ENCODE peak calls at places on chromosomes 12 and 14, in five cellular contexts. T is neural progenitor cell, M is fibroblast of lung, O is astrocyte, N is psoas muscle. F is an unnamed sample.

GRCh38 chr14:50791201-50791600 is 39.8 kb downstream of the NIN start:
- DNase-seq in T (no peak), M (no peak), O (no peak), N (no peak), F (no peak)

GRCh38 chr12:14948672-14949071 is 10.3 kb upstream of the ERP27 start:
- DNase-seq in T (no peak), M (peak; percentile 87), O (peak; percentile 85), N (no peak), F (no peak)

GRCh38 chr12:105083551-105084105 is 630 bp downstream of the ALDH1L2 start:
- DNase-seq in T (peak; percentile 34), M (peak; percentile 71), O (peak; percentile 63), N (peak; percentile 67), F (no peak)

GRCh38 chr12:123231931-123232330 is 1.0 kb downstream of the MPHOSPH9 start:
- DNase-seq in T (peak; percentile 27), M (no peak), O (no peak), N (no peak), F (no peak)

GRCh38 chr12:122747224-122748175 is 5.1 kb upstream of the DENR start:
- DNase-seq in T (no peak), M (no peak), O (no peak), N (no peak), F (no peak)

GRCh38 chr14:31876741-31877140 is 200.4 kb upstream of the ARHGAP5 start:
- DNase-seq in T (no peak), M (no peak), O (no peak), N (no peak), F (no peak)

GRCh38 chr12:66055837-66056319 is 74.7 kb downstream of the LLPH start:
- DNase-seq in T (no peak), M (no peak), O (no peak), N (no peak), F (no peak)

GRCh38 chr14:51453869-51454268 is 197.8 kb upstream of the FRMD6 start:
- DNase-seq in T (no peak), M (peak; percentile 40), O (no peak), N (no peak), F (no peak)

GRCh38 chr12:93103154-93103553 is 174.1 kb upstream of the EEA1 start:
- DNase-seq in T (no peak), M (no peak), O (no peak), N (no peak), F (no peak)

GRCh38 chr14:64779472-64779871 is 75.2 kb downstream of the PLEKHG3 start:
- DNase-seq in T (no peak), M (no peak), O (no peak), N (no peak), F (no peak)

GRCh38 chr12:51871918-51872688 is 15.8 kb upstream of the ANKRD33 start:
- DNase-seq in T (peak; percentile 28), M (no peak), O (no peak), N (no peak), F (no peak)

GRCh38 chr14:23300687-23301223 is 1.9 kb downstream of the PPP1R3E start:
- DNase-seq in T (peak; percentile 47), M (peak; percentile 20), O (no peak), N (peak; percentile 61), F (no peak)

GRCh38 chr14:33934043-33934750 is 16.7 kb downstream of the EGLN3 start:
- DNase-seq in T (no peak), M (no peak), O (no peak), N (no peak), F (no peak)

GRCh38 chr12:98456583-98457573 is 58.5 kb upstream of the TMPO start:
- DNase-seq in T (peak; percentile 78), M (peak; percentile 72), O (peak; percentile 59), N (peak; percentile 51), F (peak; percentile 73)

GRCh38 chr14:101960225-101960624 is 4.1 kb upstream of the DYNC1H1 start:
- DNase-seq in T (peak; percentile 51), M (no peak), O (no peak), N (no peak), F (no peak)

GRCh38 chr14:49033131-49033530 is 553.0 kb downstream of the RPS29 start:
- DNase-seq in T (no peak), M (no peak), O (no peak), N (no peak), F (no peak)

GRCh38 chr14:105532735-105533141 is 6.4 kb downstream of the TMEM121 start:
- DNase-seq in T (peak; percentile 45), M (peak; percentile 12), O (no peak), N (no peak), F (no peak)

GRCh38 chr14:64878775-64879634 is 702 bp downstream of the SPTB start:
- DNase-seq in T (peak; percentile 37), M (no peak), O (no peak), N (peak; percentile 39), F (no peak)

GRCh38 chr14:73612339-73613045 is at the start of gene ACOT6:
- DNase-seq in T (peak; percentile 90), M (peak; percentile 77), O (peak; percentile 69), N (peak; percentile 72), F (peak; percentile 83)

GRCh38 chr12:54684636-54685630 is 36.8 kb upstream of the DCD start:
- DNase-seq in T (peak; percentile 56), M (no peak), O (no peak), N (no peak), F (no peak)

GRCh38 chr12:89960011-89960507 is 251.4 kb upstream of the ATP2B1 start:
- DNase-seq in T (no peak), M (peak; percentile 44), O (peak; percentile 34), N (no peak), F (no peak)

GRCh38 chr14:67928375-67928774 is 108.8 kb downstream of the RAD51B start:
- DNase-seq in T (no peak), M (no peak), O (no peak), N (no peak), F (no peak)

GRCh38 chr14:104680806-104681688 is 8.4 kb upstream of the INF2 start:
- DNase-seq in T (peak; percentile 52), M (peak; percentile 84), O (peak; percentile 80), N (peak; percentile 55), F (no peak)

GRCh38 chr12:2403221-2403976 is 350.6 kb downstream of the CACNA1C start:
- DNase-seq in T (no peak), M (no peak), O (no peak), N (no peak), F (no peak)

GRCh38 chr12:46268349-46268616 is 560 bp downstream of the SLC38A1 start:
- DNase-seq in T (no peak), M (no peak), O (peak; percentile 6), N (no peak), F (no peak)

DNA sequence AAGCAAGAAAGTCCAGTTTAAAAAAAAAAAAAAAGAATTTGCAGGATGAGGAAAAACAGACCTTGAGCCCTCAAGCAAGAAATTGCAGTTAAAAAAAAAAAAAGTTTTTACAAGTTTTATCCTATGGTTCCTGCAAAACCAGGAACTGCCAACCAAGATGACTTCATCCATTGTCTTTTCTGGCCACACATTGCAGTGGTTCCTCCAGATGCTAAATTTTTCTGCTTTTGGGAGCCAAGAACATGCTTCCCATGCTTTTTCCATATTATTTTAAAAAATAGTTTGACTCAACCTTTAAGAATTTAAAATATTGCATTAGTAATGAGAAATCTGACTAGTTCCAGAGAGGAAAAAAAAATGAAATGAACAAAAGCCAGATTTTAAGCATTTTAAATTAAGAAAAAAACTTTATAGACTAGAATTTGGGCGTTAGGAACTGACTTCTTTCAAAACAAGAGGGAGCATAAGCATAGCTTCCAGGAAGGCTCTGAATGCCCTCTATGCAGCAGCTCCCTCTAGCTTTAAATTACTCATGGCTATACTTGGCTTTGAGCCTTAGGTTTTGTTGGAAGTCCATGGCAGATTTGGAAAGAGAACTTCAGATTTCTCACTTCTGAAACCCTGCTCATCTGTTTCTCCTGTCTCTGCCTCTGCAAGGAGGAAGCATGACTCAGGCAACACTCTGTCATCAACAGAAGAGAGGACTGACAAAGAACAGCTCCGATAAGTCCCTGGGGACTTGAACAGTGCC is 124.5 kb downstream of the GPR65 start:
- DNase-seq in T (no peak), M (peak; percentile 77), O (peak; percentile 69), N (no peak), F (no peak)
- TF ChIP-seq CTCF in T (no peak), M (no peak), O (no peak), N (no peak), F (no peak)

DNA sequence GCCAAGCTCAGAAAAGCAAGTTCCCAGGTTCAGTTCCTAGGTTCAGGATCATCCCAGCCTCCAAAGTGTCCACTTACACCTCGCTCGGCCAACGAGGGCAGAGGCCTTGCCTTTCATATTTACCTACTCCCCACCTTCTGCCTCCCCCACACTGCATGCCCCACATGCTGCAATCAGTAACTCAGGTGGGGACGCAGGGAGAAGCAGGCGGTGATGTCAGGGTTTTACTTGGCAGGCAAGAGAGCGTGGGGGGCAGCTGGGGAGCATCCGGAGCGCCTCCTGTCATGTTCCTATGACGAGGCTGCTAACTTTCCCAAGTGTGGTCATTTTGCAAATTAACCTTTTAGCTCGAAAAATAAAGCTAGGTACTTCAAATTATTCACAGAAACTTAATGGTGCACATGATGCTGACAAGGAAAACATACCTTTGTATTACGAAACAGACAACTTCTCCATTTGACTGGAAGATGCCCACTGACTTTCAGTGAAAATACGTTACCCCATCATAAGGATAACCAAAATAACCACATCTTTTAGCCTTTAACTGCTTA is 53.8 kb downstream of the SETD3 start:
- DNase-seq in T (no peak), M (no peak), O (no peak), N (no peak), F (no peak)
- TF ChIP-seq CTCF in T (no peak), M (no peak), O (no peak), N (no peak), F (no peak)

DNA sequence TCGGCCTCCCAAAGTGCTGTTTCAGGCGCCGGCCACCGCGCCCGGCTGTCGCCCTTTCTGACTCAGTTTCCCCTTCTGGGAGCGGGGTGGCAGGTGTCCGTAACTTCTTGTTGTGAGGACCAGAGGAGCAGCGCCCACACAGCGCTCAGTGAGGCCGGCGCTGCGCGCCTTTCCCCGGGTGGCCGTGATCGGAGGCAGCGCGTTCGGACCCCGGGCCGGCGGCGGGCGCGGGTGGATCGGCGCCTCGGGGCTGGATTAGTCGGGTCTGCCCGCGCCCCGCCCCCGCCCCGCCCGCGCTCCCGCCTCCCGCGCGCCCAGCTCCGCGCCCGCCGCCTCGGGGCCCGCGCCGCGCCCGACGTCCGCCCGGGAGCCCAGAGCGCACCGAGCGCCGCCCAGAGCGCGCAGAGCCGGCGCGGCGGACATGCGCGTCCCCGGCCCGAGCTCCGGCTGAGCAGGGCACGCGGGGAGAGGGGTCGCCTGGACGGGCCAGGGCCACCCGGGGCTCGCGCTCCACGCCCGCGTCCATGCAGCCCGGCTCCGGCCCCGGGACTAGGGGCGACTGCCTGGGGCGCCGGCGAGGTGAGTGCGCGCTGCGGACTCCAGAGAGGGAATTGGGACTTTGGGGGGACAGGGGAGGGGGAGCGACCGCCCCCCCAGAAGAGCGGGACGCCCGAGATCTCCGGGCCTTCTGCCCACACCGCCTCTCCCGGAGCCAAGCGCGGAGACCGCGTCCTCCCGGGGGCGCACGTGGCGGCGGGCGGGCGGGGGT is 50.5 kb downstream of the LRCOL1 start:
- DNase-seq in T (peak; percentile 88), M (peak; percentile 37), O (peak; percentile 14), N (peak; percentile 41), F (peak; percentile 81)
- TF ChIP-seq CTCF in T (peak; percentile 9), M (no peak), O (no peak), N (no peak), F (peak; percentile 36)

DNA sequence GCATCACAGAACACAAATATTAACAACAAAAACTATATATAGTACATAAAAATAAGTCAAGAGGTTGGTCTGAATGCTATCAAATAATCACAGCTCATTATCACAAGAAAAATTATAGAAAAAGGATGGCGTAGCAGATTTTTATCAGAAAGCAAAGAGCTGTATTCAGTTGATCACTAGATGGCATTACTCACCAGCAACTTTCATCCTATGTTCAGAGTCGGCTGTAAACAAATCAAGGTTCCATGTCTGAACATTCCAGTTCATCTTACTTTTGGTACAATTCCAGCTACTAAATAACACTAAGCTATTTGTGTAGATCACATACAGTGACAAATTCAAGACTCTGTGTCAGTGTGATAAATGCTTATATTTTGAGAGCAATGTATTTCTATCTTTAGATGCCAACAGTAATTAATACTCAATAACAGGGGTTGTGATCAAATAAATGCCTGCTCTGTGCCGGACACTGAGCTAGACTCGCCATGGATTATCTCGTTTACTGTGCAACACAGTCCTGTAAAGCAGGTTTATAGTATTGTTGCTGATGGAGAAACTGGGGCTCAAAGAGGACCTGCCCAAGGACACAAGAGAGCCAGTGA is 30.1 kb downstream of the NRDE2 start:
- DNase-seq in T (peak; percentile 15), M (peak; percentile 59), O (peak; percentile 39), N (no peak), F (no peak)
- TF ChIP-seq CTCF in T (peak; percentile 53), M (peak; percentile 65), O (peak; percentile 52), N (peak; percentile 66), F (peak; percentile 68)

F was measured in type B pancreatic cell.